ENCODE peak calls at places on chromosomes 2 and 18, in five cellular contexts. M is OCI-LY7, F is HCT116, D is MM.1S, K is GM23338. Z is an unnamed sample. For H3K9me2, the result is how much of the 10 kb centered on the place peaks cover.

GRCh38 chr2:74253937-74254336 is 55.5 kb downstream of the MTHFD2 start:
- DNase-seq in F (no peak), M (no peak), K (no peak), D (no peak), Z (peak)

GRCh38 chr2:177585234-177585863 is 192.8 kb downstream of the AGPS start:
- DNase-seq in K (no peak), M (no peak), F (no peak), D (no peak), Z (no peak)

GRCh38 chr18:11578799-11579198 is 30.6 kb upstream of the SLC35G4 start:
- DNase-seq in F (no peak), D (no peak), M (no peak), K (no peak), Z (no peak)

GRCh38 chr18:877238-877637 is 27.4 kb upstream of the ADCYAP1 start:
- DNase-seq in M (no peak), K (no peak), F (no peak), D (no peak), Z (no peak)

GRCh38 chr2:15704788-15705115 is 113.1 kb downstream of the DDX1 start:
- DNase-seq in M (no peak), F (no peak), K (no peak), D (no peak), Z (no peak)

GRCh38 chr2:33946198-33946597 is 347.1 kb upstream of the FAM98A start:
- DNase-seq in K (no peak), D (no peak), M (no peak), F (no peak), Z (no peak)

GRCh38 chr2:8872821-8873432 is 35.5 kb upstream of the KIDINS220 start:
- DNase-seq in K (peak), D (peak), F (peak), M (peak), Z (peak)

GRCh38 chr2:161913865-161914264 is 160.2 kb downstream of the DPP4 start:
- DNase-seq in D (no peak), F (peak), M (no peak), K (no peak), Z (peak)

GRCh38 chr2:190646780-190647626 is 1.9 kb upstream of the NAB1 start:
- DNase-seq in M (no peak), K (no peak), D (no peak), F (no peak), Z (peak)

GRCh38 chr2:217858519-217859466 is 144.0 kb downstream of the TNS1 start:
- DNase-seq in F (no peak), M (no peak), D (no peak), K (no peak), Z (peak)

GRCh38 chr2:33073018-33073417 is 126.3 kb downstream of the LTBP1 start:
- DNase-seq in M (no peak), F (no peak), K (no peak), D (no peak), Z (peak)

GRCh38 chr18:32576296-32576916 is 105.7 kb upstream of the GAREM1 start:
- DNase-seq in D (no peak), F (no peak), M (peak), K (peak), Z (peak)

GRCh38 chr2:169461143-169461542 is 18.2 kb upstream of the BBS5 start:
- DNase-seq in M (no peak), K (no peak), D (peak), F (no peak), Z (no peak)

GRCh38 chr2:169464508-169465386 is 14.5 kb upstream of the BBS5 start:
- DNase-seq in K (no peak), M (peak), F (no peak), D (no peak), Z (no peak)

GRCh38 chr2:169468841-169469240 is 10.5 kb upstream of the BBS5 start:
- DNase-seq in F (no peak), K (no peak), M (no peak), D (no peak), Z (no peak)

DNA sequence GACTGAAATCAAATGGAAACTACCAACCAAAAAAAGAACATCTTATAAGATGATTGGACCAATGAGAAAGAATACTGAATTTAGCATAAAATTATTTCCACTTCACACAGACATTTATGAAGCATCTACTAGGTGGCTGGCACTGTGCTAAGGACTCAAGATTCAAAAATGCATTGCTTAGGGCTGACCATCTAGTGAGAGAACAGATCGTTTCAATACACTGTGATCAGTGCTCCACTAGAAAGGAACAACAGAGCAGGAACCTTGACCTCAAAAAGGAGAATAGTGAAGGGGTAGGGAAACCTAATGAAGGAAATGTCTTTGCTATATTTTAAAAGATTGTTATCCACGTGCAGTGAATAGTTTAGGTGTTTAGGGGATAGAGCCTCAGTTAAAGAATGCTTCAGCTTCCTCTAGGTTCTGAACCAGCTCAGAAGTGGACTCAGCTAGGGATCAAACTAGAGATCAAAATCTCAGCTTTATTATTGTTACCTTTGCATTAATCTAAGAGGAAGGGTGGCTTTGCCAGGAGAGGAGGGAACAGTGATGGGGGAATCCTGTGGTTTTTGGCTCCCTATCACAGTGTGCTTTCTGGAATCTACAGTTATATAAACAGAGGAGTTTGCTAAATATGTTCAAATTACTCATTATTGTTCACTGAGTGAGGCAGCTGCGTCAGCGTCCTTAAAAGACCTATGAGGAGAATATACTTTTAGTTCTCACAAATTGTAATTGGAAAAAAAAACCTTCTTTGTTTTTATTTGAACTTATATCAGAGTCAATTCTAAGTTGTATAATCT is 16.2 kb upstream of the BBS5 start:
- DNase-seq in M (no peak), F (no peak), K (no peak), D (no peak), Z (peak)
- H2AFZ ChIP-seq in M (no peak), F (peak), K (no peak), D (no peak), Z (peak)

GRCh38 chr2:85866165-85866659 is 22.6 kb downstream of the ST3GAL5 start:
- DNase-seq in D (no peak), K (no peak), F (no peak), M (no peak), Z (no peak)

GRCh38 chr2:85868837-85869236 is 20.0 kb downstream of the ST3GAL5 start:
- DNase-seq in D (no peak), K (no peak), M (no peak), F (no peak), Z (no peak)

GRCh38 chr2:85865539-85866164 is 23.1 kb downstream of the ST3GAL5 start:
- DNase-seq in M (no peak), K (no peak), F (no peak), D (no peak), Z (peak)

GRCh38 chr2:85867121-85867520 is 21.7 kb downstream of the ST3GAL5 start:
- DNase-seq in F (no peak), K (no peak), D (no peak), M (no peak), Z (no peak)

DNA sequence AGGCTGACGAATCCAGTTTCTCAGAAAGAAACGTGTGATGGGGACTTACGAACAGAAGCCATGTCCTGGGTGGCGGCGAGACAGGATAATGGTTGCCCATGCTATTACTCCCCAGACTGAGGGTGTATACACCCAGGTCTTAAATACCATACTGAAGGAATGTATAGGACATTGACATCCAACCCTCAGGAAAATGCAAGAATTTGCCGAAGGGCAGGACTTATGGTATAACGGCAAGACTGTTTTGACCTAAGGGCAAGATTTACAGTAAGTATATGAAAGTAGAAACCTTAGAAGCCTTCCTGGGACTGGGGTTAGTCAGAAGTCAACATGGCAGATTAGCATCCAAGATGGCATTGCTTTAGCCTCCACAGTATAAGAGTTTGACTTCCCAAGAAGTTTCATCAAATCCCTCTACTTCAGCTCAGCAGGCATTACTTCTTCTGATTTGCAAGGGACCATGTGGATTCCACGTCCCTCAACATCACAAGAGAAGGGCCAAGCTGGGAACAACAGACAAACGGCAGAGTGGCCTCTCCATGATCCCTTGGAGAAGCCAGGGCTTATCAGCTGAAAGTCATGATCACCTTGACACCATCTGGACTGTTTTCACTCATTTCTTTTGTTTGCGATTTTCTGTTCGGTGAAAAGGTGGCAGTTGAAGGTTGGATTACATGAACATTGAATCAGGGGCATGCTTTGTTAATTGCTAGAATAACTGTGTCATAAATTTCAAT is 21.1 kb downstream of the ST3GAL5 start:
- DNase-seq in D (no peak), M (no peak), K (no peak), F (no peak), Z (no peak)
- H3K9me2 ChIP-seq in D (under half), M (under half), K (under half), F (under half), Z (under half)

GRCh38 chr2:105450495-105450894 is 51.6 kb upstream of the FHL2 start:
- DNase-seq in F (no peak), K (no peak), D (no peak), M (no peak), Z (no peak)
- H3K27ac ChIP-seq in F (no peak), K (no peak), D (no peak), M (no peak), Z (no peak)

GRCh38 chr2:106886916-106887758 is 1.2 kb upstream of the ST6GAL2 start:
- DNase-seq in D (no peak), F (no peak), K (peak), M (no peak), Z (peak)
- H2AFZ ChIP-seq in D (no peak), F (no peak), K (peak), M (no peak), Z (peak)

GRCh38 chr18:48666613-48667012 is 127.8 kb downstream of the CTIF start:
- DNase-seq in M (no peak), F (no peak), D (no peak), K (no peak), Z (no peak)
- H3K9me2 ChIP-seq in M (under half), F (under half), D (under half), K (under half), Z (under half)

Z was measured in GM23248.